ENCODE peak calls at places on chromosomes 12 and 14, in nine cellular contexts. One of them, this sample, is unnamed.

GRCh38 chr14:50383618-50384225 is 13.0 kb downstream of the CDKL1 start:
- DNase-seq in cardiac fibroblast: peak
- DNase-seq in GM04503: no peak
- DNase-seq in left cardiac atrium: no peak
- DNase-seq in HAP-1: no peak
- DNase-seq in activated T-cell treated with anti-CD3 and anti-CD28 coated beads, Interleukin-2, amount 50 U/mL, for 1 hour: no peak
- DNase-seq in CD4-positive, CD25-positive, alpha-beta regulatory T cell: no peak
- DNase-seq in thoracic aorta: no peak
- DNase-seq in fibroblast of the aortic adventitia: no peak
- DNase-seq in this sample: no peak

GRCh38 chr12:93186131-93186530 is 191.6 kb upstream of the NUDT4 start:
- DNase-seq in GM04503: no peak
- DNase-seq in cardiac fibroblast: peak
- DNase-seq in HAP-1: no peak
- DNase-seq in thoracic aorta: no peak
- DNase-seq in CD4-positive, CD25-positive, alpha-beta regulatory T cell: no peak
- DNase-seq in fibroblast of the aortic adventitia: peak
- DNase-seq in activated T-cell treated with anti-CD3 and anti-CD28 coated beads, Interleukin-2, amount 50 U/mL, for 1 hour: no peak
- DNase-seq in left cardiac atrium: no peak
- DNase-seq in this sample: no peak

GRCh38 chr14:92759300-92759678 is 10.9 kb upstream of the LGMN start:
- DNase-seq in thoracic aorta: no peak
- DNase-seq in activated T-cell treated with anti-CD3 and anti-CD28 coated beads, Interleukin-2, amount 50 U/mL, for 1 hour: no peak
- DNase-seq in CD4-positive, CD25-positive, alpha-beta regulatory T cell: no peak
- DNase-seq in cardiac fibroblast: peak
- DNase-seq in GM04503: no peak
- DNase-seq in left cardiac atrium: no peak
- DNase-seq in HAP-1: peak
- DNase-seq in fibroblast of the aortic adventitia: peak
- DNase-seq in this sample: peak

GRCh38 chr12:61574339-61574738 is 685.9 kb upstream of the USP15 start:
- DNase-seq in activated T-cell treated with anti-CD3 and anti-CD28 coated beads, Interleukin-2, amount 50 U/mL, for 1 hour: no peak
- DNase-seq in cardiac fibroblast: no peak
- DNase-seq in CD4-positive, CD25-positive, alpha-beta regulatory T cell: no peak
- DNase-seq in GM04503: no peak
- DNase-seq in left cardiac atrium: peak
- DNase-seq in HAP-1: no peak
- DNase-seq in fibroblast of the aortic adventitia: no peak
- DNase-seq in thoracic aorta: no peak
- DNase-seq in this sample: no peak

GRCh38 chr14:69693823-69694729 is 72.9 kb upstream of the SRSF5 start:
- DNase-seq in thoracic aorta: no peak
- DNase-seq in fibroblast of the aortic adventitia: peak
- DNase-seq in GM04503: no peak
- DNase-seq in CD4-positive, CD25-positive, alpha-beta regulatory T cell: no peak
- DNase-seq in activated T-cell treated with anti-CD3 and anti-CD28 coated beads, Interleukin-2, amount 50 U/mL, for 1 hour: no peak
- DNase-seq in left cardiac atrium: no peak
- DNase-seq in HAP-1: no peak
- DNase-seq in cardiac fibroblast: no peak
- DNase-seq in this sample: no peak

GRCh38 chr12:115750340-115750739 is 527.2 kb downstream of the MED13L start:
- DNase-seq in fibroblast of the aortic adventitia: no peak
- DNase-seq in CD4-positive, CD25-positive, alpha-beta regulatory T cell: no peak
- DNase-seq in left cardiac atrium: no peak
- DNase-seq in HAP-1: no peak
- DNase-seq in cardiac fibroblast: no peak
- DNase-seq in activated T-cell treated with anti-CD3 and anti-CD28 coated beads, Interleukin-2, amount 50 U/mL, for 1 hour: no peak
- DNase-seq in thoracic aorta: no peak
- DNase-seq in GM04503: no peak
- DNase-seq in this sample: no peak

GRCh38 chr12:75892779-75893408 is 138.7 kb downstream of the PHLDA1 start:
- DNase-seq in HAP-1: no peak
- DNase-seq in CD4-positive, CD25-positive, alpha-beta regulatory T cell: no peak
- DNase-seq in fibroblast of the aortic adventitia: peak
- DNase-seq in GM04503: no peak
- DNase-seq in left cardiac atrium: no peak
- DNase-seq in cardiac fibroblast: peak
- DNase-seq in thoracic aorta: no peak
- DNase-seq in activated T-cell treated with anti-CD3 and anti-CD28 coated beads, Interleukin-2, amount 50 U/mL, for 1 hour: no peak
- DNase-seq in this sample: peak

GRCh38 chr12:132167610-132168310 is 23.5 kb downstream of the NOC4L start:
- DNase-seq in activated T-cell treated with anti-CD3 and anti-CD28 coated beads, Interleukin-2, amount 50 U/mL, for 1 hour: no peak
- DNase-seq in fibroblast of the aortic adventitia: no peak
- DNase-seq in CD4-positive, CD25-positive, alpha-beta regulatory T cell: no peak
- DNase-seq in cardiac fibroblast: no peak
- DNase-seq in left cardiac atrium: peak
- DNase-seq in GM04503: no peak
- DNase-seq in thoracic aorta: no peak
- DNase-seq in HAP-1: no peak
- DNase-seq in this sample: no peak

GRCh38 chr12:11863478-11863906 is 207.2 kb upstream of the BCL2L14 start:
- DNase-seq in activated T-cell treated with anti-CD3 and anti-CD28 coated beads, Interleukin-2, amount 50 U/mL, for 1 hour: no peak
- DNase-seq in CD4-positive, CD25-positive, alpha-beta regulatory T cell: no peak
- DNase-seq in GM04503: no peak
- DNase-seq in HAP-1: no peak
- DNase-seq in cardiac fibroblast: peak
- DNase-seq in thoracic aorta: no peak
- DNase-seq in left cardiac atrium: peak
- DNase-seq in fibroblast of the aortic adventitia: peak
- DNase-seq in this sample: no peak

GRCh38 chr12:74144396-74144795 is 393.2 kb upstream of the ATXN7L3B start:
- DNase-seq in cardiac fibroblast: no peak
- DNase-seq in GM04503: no peak
- DNase-seq in thoracic aorta: no peak
- DNase-seq in fibroblast of the aortic adventitia: no peak
- DNase-seq in activated T-cell treated with anti-CD3 and anti-CD28 coated beads, Interleukin-2, amount 50 U/mL, for 1 hour: no peak
- DNase-seq in HAP-1: no peak
- DNase-seq in left cardiac atrium: no peak
- DNase-seq in CD4-positive, CD25-positive, alpha-beta regulatory T cell: no peak
- DNase-seq in this sample: no peak

GRCh38 chr14:94110552-94111181 is at the start of gene IFI27:
- DNase-seq in fibroblast of the aortic adventitia: peak
- DNase-seq in left cardiac atrium: peak
- DNase-seq in GM04503: no peak
- DNase-seq in activated T-cell treated with anti-CD3 and anti-CD28 coated beads, Interleukin-2, amount 50 U/mL, for 1 hour: no peak
- DNase-seq in HAP-1: no peak
- DNase-seq in thoracic aorta: no peak
- DNase-seq in CD4-positive, CD25-positive, alpha-beta regulatory T cell: no peak
- DNase-seq in cardiac fibroblast: peak
- DNase-seq in this sample: no peak

GRCh38 chr14:22558221-22558913 is 30.7 kb downstream of the DAD1 start:
- DNase-seq in CD4-positive, CD25-positive, alpha-beta regulatory T cell: peak
- DNase-seq in thoracic aorta: no peak
- DNase-seq in HAP-1: no peak
- DNase-seq in left cardiac atrium: no peak
- DNase-seq in cardiac fibroblast: no peak
- DNase-seq in activated T-cell treated with anti-CD3 and anti-CD28 coated beads, Interleukin-2, amount 50 U/mL, for 1 hour: peak
- DNase-seq in fibroblast of the aortic adventitia: no peak
- DNase-seq in GM04503: no peak
- DNase-seq in this sample: no peak

GRCh38 chr12:8562310-8562709 is 21.6 kb upstream of the CLEC4E start:
- DNase-seq in CD4-positive, CD25-positive, alpha-beta regulatory T cell: no peak
- DNase-seq in cardiac fibroblast: no peak
- DNase-seq in fibroblast of the aortic adventitia: no peak
- DNase-seq in thoracic aorta: no peak
- DNase-seq in HAP-1: no peak
- DNase-seq in left cardiac atrium: no peak
- DNase-seq in activated T-cell treated with anti-CD3 and anti-CD28 coated beads, Interleukin-2, amount 50 U/mL, for 1 hour: no peak
- DNase-seq in GM04503: no peak
- DNase-seq in this sample: no peak

GRCh38 chr14:22641851-22642250 is 2.3 kb downstream of the OR6J1 start:
- DNase-seq in fibroblast of the aortic adventitia: no peak
- DNase-seq in cardiac fibroblast: no peak
- DNase-seq in left cardiac atrium: no peak
- DNase-seq in activated T-cell treated with anti-CD3 and anti-CD28 coated beads, Interleukin-2, amount 50 U/mL, for 1 hour: no peak
- DNase-seq in CD4-positive, CD25-positive, alpha-beta regulatory T cell: no peak
- DNase-seq in HAP-1: no peak
- DNase-seq in GM04503: no peak
- DNase-seq in thoracic aorta: no peak
- DNase-seq in this sample: no peak